ENCODE peak calls at places on chromosomes 3 and 15, in nine cellular contexts. T is sigmoid colon; N is GDM1; K is memory B cell; O is PC-9; E is activated CD4-positive, alpha-beta T cell treated with anti-CD3 and anti-CD28 coated beads for 4 hours; H is RPMI7951; W is NCI-H446 treated with DMSO at 0.1 percent for 48 hours; M is T-cell. Y is an unnamed sample.

GRCh38 chr3:185645596-185646381 is 59.7 kb downstream of the SENP2 start:
- DNase-seq in T (peak), H (no peak), O (no peak), N (no peak), W (no peak), E (no peak), K (no peak), M (no peak), Y (no peak)

GRCh38 chr3:20837676-20838302 is 651.8 kb upstream of the SGO1 start:
- DNase-seq in K (no peak), W (peak), T (no peak), E (no peak), O (no peak), H (no peak), M (no peak), N (no peak), Y (no peak)

GRCh38 chr3:48636149-48636548 is 888 bp upstream of the SLC26A6 start:
- DNase-seq in M (no peak), H (peak), E (no peak), K (no peak), N (no peak), O (no peak), W (no peak), T (no peak), Y (no peak)

GRCh38 chr15:101133751-101134261 is 118.0 kb downstream of the CHSY1 start:
- DNase-seq in N (no peak), E (no peak), O (no peak), W (no peak), K (no peak), T (no peak), M (no peak), H (no peak), Y (peak)

GRCh38 chr15:95559875-95560394 is 770.6 kb upstream of the NR2F2 start:
- DNase-seq in T (no peak), N (no peak), O (peak), H (peak), M (no peak), W (no peak), K (no peak), E (no peak), Y (no peak)

GRCh38 chr3:194095464-194095863 is 40.5 kb upstream of the HES1 start:
- DNase-seq in T (peak), N (peak), E (no peak), H (no peak), O (no peak), M (no peak), K (no peak), W (no peak), Y (peak)

GRCh38 chr3:18422972-18423371 is 2.2 kb downstream of the SATB1 start:
- DNase-seq in E (no peak), H (no peak), N (no peak), O (no peak), W (no peak), M (no peak), K (no peak), T (no peak), Y (no peak)

GRCh38 chr15:76916369-76916768 is 11.2 kb upstream of the SCAPER start:
- DNase-seq in O (no peak), W (no peak), E (no peak), K (no peak), H (no peak), M (no peak), N (no peak), T (no peak), Y (no peak)

GRCh38 chr15:55802600-55803376 is 59.8 kb upstream of the PRTG start:
- DNase-seq in N (no peak), K (no peak), E (no peak), M (no peak), O (no peak), H (no peak), W (no peak), T (no peak), Y (no peak)

GRCh38 chr15:60844431-60845174 is 365.7 kb upstream of the ICE2 start:
- DNase-seq in O (no peak), E (peak), H (no peak), N (no peak), W (no peak), T (no peak), K (no peak), M (peak), Y (no peak)

GRCh38 chr3:134638385-134639020 is 12.3 kb downstream of the KY start:
- DNase-seq in W (no peak), N (no peak), M (no peak), K (no peak), O (no peak), H (no peak), E (no peak), T (no peak), Y (peak)

Y was measured in NCI-H524.